ENCODE peak calls at places on chromosomes 1 and 21, in seven cellular contexts. R is mammary epithelial cell, C is kidney, P is cardiac muscle cell, J is heart left ventricle, Q is fibroblast of lung, Y is adrenal gland. S is an unnamed sample.

GRCh38 chr1:166884040-166884642 is 8.1 kb upstream of the TADA1 start:
- DNase-seq in J (peak; percentile 73), Y (peak; percentile 58), C (peak; percentile 74), Q (peak; percentile 20), R (peak; percentile 31), P (peak; percentile 45), S (no peak)

GRCh38 chr1:3981261-3981660 is 81.2 kb upstream of the C1orf174 start:
- DNase-seq in Y (no peak), C (no peak), R (no peak), Q (no peak), P (no peak), J (peak; percentile 18), S (no peak)

GRCh38 chr1:75341537-75341936 is 207.3 kb downstream of the LHX8 start:
- DNase-seq in P (no peak), Q (no peak), C (no peak), Y (no peak), R (no peak), J (no peak), S (no peak)

GRCh38 chr1:247360991-247361721 is 29.5 kb upstream of the ZNF496 start:
- DNase-seq in Q (peak; percentile 27), J (no peak), Y (peak; percentile 70), P (peak; percentile 69), C (peak; percentile 82), R (no peak), S (no peak)

GRCh38 chr1:88998716-88999115 is 6.3 kb upstream of the KYAT3 start:
- DNase-seq in Y (no peak), J (no peak), C (no peak), Q (peak; percentile 53), P (peak; percentile 81), R (peak; percentile 60), S (no peak)

GRCh38 chr1:38029725-38030511 is 16.7 kb downstream of the POU3F1 start:
- DNase-seq in Q (peak; percentile 78), Y (peak; percentile 89), P (peak; percentile 75), J (no peak), C (no peak), R (peak; percentile 86), S (peak; percentile 77)

GRCh38 chr1:25675729-25676476 is 59.3 kb downstream of the MAN1C1 start:
- DNase-seq in R (peak; percentile 3), Y (no peak), J (no peak), P (no peak), Q (no peak), C (no peak), S (no peak)

GRCh38 chr1:15618685-15619525 is 1.6 kb downstream of the DDI2 start:
- DNase-seq in Q (peak; percentile 21), J (no peak), R (peak; percentile 34), Y (no peak), P (peak; percentile 69), C (no peak), S (no peak)

GRCh38 chr21:37224861-37225260 is 42.3 kb downstream of the VPS26C start:
- DNase-seq in Q (no peak), R (no peak), Y (peak; percentile 41), J (no peak), C (no peak), P (no peak), S (no peak)

GRCh38 chr1:226672217-226672838 is 66.8 kb downstream of the ITPKB start:
- DNase-seq in Q (no peak), J (no peak), P (no peak), C (no peak), Y (no peak), R (no peak), S (no peak)

GRCh38 chr1:112906155-112906698 is 49.8 kb downstream of the SLC16A1 start:
- DNase-seq in C (no peak), Q (peak; percentile 26), Y (no peak), J (no peak), R (no peak), P (no peak), S (no peak)

GRCh38 chr1:118247593-118247992 is 62.6 kb upstream of the SPAG17 start:
- DNase-seq in P (peak; percentile 21), C (no peak), Q (peak; percentile 4), Y (no peak), J (no peak), R (peak; percentile 23), S (peak; percentile 18)

GRCh38 chr1:186175588-186175987 is 199.5 kb downstream of the TPR start:
- DNase-seq in J (no peak), C (no peak), Q (no peak), Y (no peak), R (peak; percentile 84), P (peak; percentile 68), S (peak; percentile 32)

GRCh38 chr1:29828526-29829447 is 592.5 kb downstream of the PTPRU start:
- DNase-seq in J (no peak), Y (no peak), R (no peak), C (no peak), Q (no peak), P (no peak), S (no peak)

GRCh38 chr1:110605446-110605845 is 712 bp downstream of the KCNA2 start:
- DNase-seq in R (no peak), P (no peak), Y (no peak), C (no peak), J (no peak), Q (no peak), S (no peak)

GRCh38 chr1:14738235-14738634 is 139.8 kb downstream of the KAZN start:
- DNase-seq in J (no peak), R (no peak), Y (no peak), P (no peak), C (no peak), Q (peak; percentile 76), S (no peak)

GRCh38 chr1:62040450-62040849 is 154.2 kb upstream of the L1TD1 start:
- DNase-seq in P (no peak), Q (no peak), R (peak; percentile 14), J (no peak), C (no peak), Y (no peak), S (peak; percentile 34)

GRCh38 chr1:56709269-56709880 is 64.3 kb downstream of the PRKAA2 start:
- DNase-seq in C (no peak), Q (peak; percentile 51), P (peak; percentile 68), R (peak; percentile 38), Y (no peak), J (no peak), S (peak; percentile 40)

GRCh38 chr1:230507671-230508407 is 81.7 kb upstream of the PGBD5 start:
- DNase-seq in P (peak; percentile 21), C (no peak), J (no peak), R (peak; percentile 69), Q (peak; percentile 55), Y (peak; percentile 66), S (peak; percentile 10)

DNA sequence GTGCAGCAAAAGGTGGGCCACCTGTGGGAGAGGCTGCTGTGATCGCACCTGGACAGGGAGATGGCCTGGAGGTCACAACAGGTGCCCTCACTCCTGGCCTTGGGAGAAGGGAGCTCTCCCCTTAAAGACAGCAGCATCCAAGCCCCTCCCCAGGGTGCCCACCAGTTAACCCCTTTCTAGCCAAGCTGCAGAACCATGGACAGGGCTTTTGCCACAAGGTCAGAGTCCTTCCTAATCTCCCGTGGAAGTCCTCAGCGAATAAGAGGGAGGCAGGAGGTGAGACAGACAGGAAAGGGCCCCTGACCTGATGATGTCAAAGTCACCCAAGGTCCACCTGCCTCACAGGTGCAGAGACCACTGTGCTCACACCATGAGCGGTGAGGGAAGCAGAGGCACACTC is 1.7 kb downstream of the CNTN2 start:
- DNase-seq in C (no peak), P (no peak), Y (no peak), J (no peak), R (no peak), Q (no peak), S (no peak)
- TF ChIP-seq CTCF in C (no peak), P (no peak), Y (no peak), J (no peak), R (no peak), Q (no peak), S (no peak)

GRCh38 chr1:231534703-231535159 is 6.3 kb downstream of the TSNAX start:
- DNase-seq in P (no peak), Q (no peak), Y (no peak), R (no peak), J (no peak), C (no peak), S (no peak)
- H3K27ac ChIP-seq in P (peak overlapping the region; percentile 4), Q (no peak overlapping the region), Y (no peak overlapping the region), R (no peak overlapping the region), J (no peak overlapping the region), C (no peak overlapping the region), S (no peak overlapping the region)

DNA sequence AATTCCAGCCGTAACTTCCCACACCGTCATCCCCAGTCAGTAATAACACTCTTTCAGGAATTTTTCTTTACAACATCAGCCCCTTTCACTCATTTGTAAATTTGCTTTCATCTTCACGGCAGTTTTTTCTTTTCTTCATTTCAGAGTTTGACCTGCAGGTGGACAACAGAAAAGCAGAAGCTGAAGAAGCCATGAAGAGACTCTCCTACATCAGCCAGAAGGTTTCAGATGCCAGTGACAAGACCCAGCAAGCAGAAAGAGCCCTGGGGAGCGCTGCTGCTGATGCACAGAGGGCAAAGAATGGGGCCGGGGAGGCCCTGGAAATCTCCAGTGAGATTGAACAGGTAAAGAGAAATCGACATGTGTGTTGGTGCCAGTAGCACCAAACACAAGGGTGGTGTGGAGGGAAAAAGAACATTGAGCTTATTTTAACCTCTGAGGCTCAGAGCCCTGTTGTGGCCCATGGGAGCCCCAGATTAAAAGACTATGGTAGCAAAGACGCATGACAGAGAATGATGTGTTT is 53.2 kb downstream of the LAMC2 start:
- DNase-seq in J (no peak), Q (no peak), C (no peak), Y (no peak), P (no peak), R (no peak), S (no peak)
- TF ChIP-seq CTCF in J (no peak), Q (no peak), C (no peak), Y (no peak), P (no peak), R (no peak), S (no peak)

DNA sequence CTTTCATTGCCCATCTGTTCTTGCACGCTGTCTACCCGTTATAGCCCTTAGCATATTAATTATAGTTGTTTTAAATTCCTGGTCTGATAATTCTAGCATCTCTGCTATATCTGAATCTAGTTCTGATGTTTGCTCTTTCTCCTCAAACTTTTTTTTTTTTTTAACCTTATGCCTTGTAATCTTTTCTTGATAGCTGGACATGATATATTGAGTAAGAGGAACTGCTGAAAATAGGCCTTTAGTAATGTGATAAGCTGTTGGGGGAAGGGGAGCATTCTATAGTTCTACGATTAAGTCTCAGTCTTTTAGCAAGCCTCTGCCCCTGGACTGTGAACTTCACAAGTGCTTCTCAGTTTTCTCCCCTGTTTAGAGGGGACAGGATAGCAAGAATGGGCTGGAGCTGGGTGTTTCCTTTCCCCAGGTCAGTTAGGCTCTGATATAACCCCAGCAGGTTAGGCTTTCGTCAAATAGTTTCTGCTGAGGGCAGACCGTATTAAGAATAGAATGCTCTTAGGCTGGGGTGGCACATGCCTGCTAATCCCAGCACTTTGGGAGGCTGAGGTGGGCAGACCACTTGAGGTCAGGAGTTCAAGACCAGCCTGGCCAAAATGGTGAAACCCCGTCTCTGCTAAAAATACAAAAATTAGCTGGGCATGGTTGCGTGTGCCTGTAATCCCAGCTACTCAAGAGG is 62.2 kb downstream of the ZFYVE9 start:
- DNase-seq in C (no peak), Q (no peak), Y (no peak), P (peak; percentile 18), J (no peak), R (no peak), S (no peak)
- H3K27ac ChIP-seq in C (no peak overlapping the region), Q (no peak overlapping the region), Y (no peak overlapping the region), P (peak overlapping the region; percentile 65), J (no peak overlapping the region), R (no peak overlapping the region), S (no peak overlapping the region)

DNA sequence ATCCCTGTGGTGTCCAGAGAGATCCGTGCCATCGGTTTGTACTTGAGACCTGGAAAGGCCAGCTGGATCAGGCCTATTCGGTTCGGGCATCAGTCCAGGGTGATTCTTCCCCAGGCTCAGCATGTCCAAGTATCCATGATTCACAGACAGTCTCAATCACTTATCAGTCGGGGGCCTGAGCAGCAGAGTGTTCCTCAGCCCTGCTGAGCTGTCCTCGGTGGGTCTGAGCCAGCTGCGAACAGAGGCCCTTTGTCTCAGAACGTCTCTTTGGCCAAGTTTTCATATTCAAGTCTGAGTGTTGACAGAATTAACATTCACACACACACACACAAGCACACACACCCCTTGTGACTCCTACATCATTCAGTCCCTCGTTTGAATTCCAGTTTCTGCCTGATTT is 33.4 kb upstream of the OSBPL9 start:
- DNase-seq in C (no peak), P (peak; percentile 97), R (peak; percentile 96), Q (peak; percentile 95), Y (peak; percentile 90), J (peak; percentile 81), S (no peak)
- TF ChIP-seq CTCF in C (no peak), P (no peak), R (no peak), Q (no peak), Y (no peak), J (no peak), S (no peak)